ENCODE peak calls at places on chromosomes 7 and 10, in five cellular contexts. J is RCC 7860; C is dorsolateral prefrontal cortex; E is activated T-cell treated with anti-CD3 and anti-CD28 coated beads, Interleukin-2, amount 50 U/mL, for 4 hours; O is epithelial cell of prostate. Y is an unnamed sample.

GRCh38 chr10:114095676-114096331 is 52.1 kb downstream of the ADRB1 start:
- DNase-seq in J (no peak), O (no peak), C (no peak), E (no peak), Y (no peak)

GRCh38 chr10:89347706-89348457 is 20.1 kb downstream of the IFIT3 start:
- DNase-seq in O (no peak), C (no peak), J (no peak), E (no peak), Y (no peak)

GRCh38 chr10:75971402-75972211 is 540.2 kb downstream of the LRMDA start:
- DNase-seq in J (no peak), E (no peak), O (no peak), C (no peak), Y (no peak)

GRCh38 chr7:44217133-44217714 is 16.4 kb downstream of the YKT6 start:
- DNase-seq in C (no peak), J (no peak), O (no peak), E (no peak), Y (no peak)

GRCh38 chr10:82660205-82660604 is 785.2 kb downstream of the NRG3 start:
- DNase-seq in O (no peak), J (no peak), C (no peak), E (no peak), Y (no peak)

GRCh38 chr10:21523557-21524008 is 1.9 kb downstream of the SKIDA1 start:
- DNase-seq in O (no peak), C (no peak), J (no peak), E (no peak), Y (peak; percentile 64)

GRCh38 chr10:66837990-66838389 is 87.8 kb upstream of the LRRTM3 start:
- DNase-seq in C (no peak), E (no peak), J (peak; percentile 90), O (no peak), Y (no peak)

GRCh38 chr10:5775705-5776104 is 37.5 kb downstream of the GDI2 start:
- DNase-seq in E (peak; percentile 81), C (no peak), J (no peak), O (no peak), Y (no peak)

GRCh38 chr10:123496336-123496735 is 169.8 kb upstream of the GPR26 start:
- DNase-seq in E (no peak), J (no peak), O (no peak), C (no peak), Y (no peak)

GRCh38 chr10:120945182-120945581 is 94.0 kb downstream of the WDR11 start:
- DNase-seq in C (no peak), J (no peak), O (no peak), E (no peak), Y (no peak)

Y was measured in NCI-H2171.